ENCODE peak calls at places on chromosomes 16 and 17, in six cellular contexts. D, Z, V, U, C and Q are unnamed samples.

GRCh38 chr17:66420961-66421371 is 118.6 kb downstream of the PRKCA start:
- DNase-seq in Z (no peak), D (peak; percentile 91), C (no peak), V (peak; percentile 92), U (peak; percentile 29), Q (no peak)

GRCh38 chr16:13680021-13680672 is 239.8 kb upstream of the ERCC4 start:
- DNase-seq in C (no peak), U (peak; percentile 14), D (no peak), V (no peak), Z (no peak), Q (no peak)

GRCh38 chr16:63998-64913 is 8.2 kb downstream of the RHBDF1 start:
- DNase-seq in C (no peak), D (no peak), Z (no peak), U (no peak), V (no peak), Q (no peak)

GRCh38 chr17:31371511-31372097 is 19.9 kb upstream of the RAB11FIP4 start:
- DNase-seq in C (peak; percentile 52), V (peak; percentile 77), D (peak; percentile 54), Z (no peak), U (no peak), Q (no peak)

GRCh38 chr17:57906910-57907309 is 48.3 kb downstream of the CUEDC1 start:
- DNase-seq in Z (no peak), U (peak; percentile 48), C (no peak), D (no peak), V (no peak), Q (no peak)

GRCh38 chr16:54453863-54454262 is 167.3 kb upstream of the IRX3 start:
- DNase-seq in U (no peak), D (no peak), Z (no peak), V (no peak), C (no peak), Q (no peak)

GRCh38 chr16:57265850-57266530 is 18.5 kb downstream of the PLLP start:
- DNase-seq in C (peak; percentile 83), V (peak; percentile 64), Z (no peak), D (peak; percentile 61), U (no peak), Q (peak; percentile 81)

GRCh38 chr16:4615389-4616046 is 830 bp upstream of the UBALD1 start:
- DNase-seq in D (no peak), V (no peak), U (no peak), Z (peak; percentile 36), C (no peak), Q (peak; percentile 36)

GRCh38 chr16:54409982-54410381 is 123.4 kb upstream of the IRX3 start:
- DNase-seq in D (no peak), Z (no peak), V (no peak), U (no peak), C (no peak), Q (no peak)

GRCh38 chr17:82551779-82552457 is 32.4 kb downstream of the FOXK2 start:
- DNase-seq in U (peak; percentile 81), C (peak; percentile 81), Z (peak; percentile 91), V (peak; percentile 79), D (peak; percentile 62), Q (peak; percentile 69)

GRCh38 chr17:45292696-45293412 is 24.0 kb downstream of the MAP3K14 start:
- DNase-seq in V (no peak), C (no peak), D (no peak), Z (no peak), U (no peak), Q (no peak)

GRCh38 chr17:73338050-73338491 is 26.3 kb upstream of the CDC42EP4 start:
- DNase-seq in Z (no peak), D (peak; percentile 30), C (no peak), U (no peak), V (no peak), Q (no peak)

GRCh38 chr16:57592591-57593003 is 35.8 kb upstream of the ADGRG1 start:
- DNase-seq in V (no peak), U (no peak), D (no peak), C (no peak), Z (no peak), Q (no peak)

GRCh38 chr17:44911133-44912001 is 3.9 kb downstream of the GFAP start:
- DNase-seq in V (peak; percentile 55), D (no peak), Z (peak; percentile 56), U (peak; percentile 87), C (peak; percentile 36), Q (peak; percentile 58)

GRCh38 chr17:66405836-66406679 is 103.6 kb downstream of the PRKCA start:
- DNase-seq in D (no peak), C (peak; percentile 63), V (no peak), U (no peak), Z (no peak), Q (no peak)

GRCh38 chr16:10584956-10585561 is 4.7 kb upstream of the EMP2 start:
- DNase-seq in U (no peak), Z (no peak), C (no peak), D (peak; percentile 67), V (no peak), Q (no peak)

GRCh38 chr16:29675811-29676643 is 3.0 kb upstream of the QPRT start:
- DNase-seq in D (no peak), C (peak; percentile 18), U (peak; percentile 46), Z (peak; percentile 72), V (peak; percentile 53), Q (no peak)

GRCh38 chr16:66692341-66692740 is 4.2 kb downstream of the CMTM4 start:
- DNase-seq in V (no peak), D (no peak), C (no peak), U (no peak), Z (no peak), Q (no peak)

GRCh38 chr17:45236002-45236606 is 14.4 kb downstream of the FMNL1 start:
- DNase-seq in U (no peak), D (no peak), Z (no peak), C (no peak), V (no peak), Q (no peak)

GRCh38 chr16:84545114-84545737 is 40.8 kb upstream of the MEAK7 start:
- DNase-seq in V (no peak), Z (no peak), C (no peak), D (no peak), U (no peak), Q (no peak)

GRCh38 chr16:75323198-75323597 is 71.8 kb upstream of the BCAR1 start:
- DNase-seq in D (no peak), Z (no peak), C (no peak), U (no peak), V (no peak), Q (no peak)

GRCh38 chr16:66717112-66717675 is 20.7 kb upstream of the CMTM4 start:
- DNase-seq in V (peak; percentile 67), D (peak; percentile 86), Z (peak; percentile 47), U (peak; percentile 51), C (peak; percentile 16), Q (peak; percentile 27)

GRCh38 chr17:29177871-29178749 is 2.1 kb downstream of the MYO18A start:
- DNase-seq in D (no peak), Z (no peak), V (no peak), U (peak; percentile 61), C (no peak), Q (no peak)

GRCh38 chr17:74443516-74444296 is 11.8 kb downstream of the GPRC5C start:
- DNase-seq in D (no peak), Z (no peak), C (no peak), V (no peak), U (no peak), Q (no peak)
- H3K4me1 ChIP-seq in D (peaks cover 4% of the 10 kb centered on the region), Z (peaks cover 22% of the 10 kb centered on the region), C (no peaks in the 10 kb centered on the region), V (peaks cover 25% of the 10 kb centered on the region), U (peaks cover 17% of the 10 kb centered on the region), Q (peaks cover 74% of the 10 kb centered on the region)

GRCh38 chr17:54172096-54172495 is 349.4 kb downstream of the KIF2B start:
- DNase-seq in V (no peak), C (no peak), D (no peak), U (no peak), Z (no peak), Q (no peak)

GRCh38 chr17:54177606-54178308 is 355.0 kb downstream of the KIF2B start:
- DNase-seq in V (no peak), D (no peak), U (no peak), C (no peak), Z (no peak), Q (no peak)

DNA sequence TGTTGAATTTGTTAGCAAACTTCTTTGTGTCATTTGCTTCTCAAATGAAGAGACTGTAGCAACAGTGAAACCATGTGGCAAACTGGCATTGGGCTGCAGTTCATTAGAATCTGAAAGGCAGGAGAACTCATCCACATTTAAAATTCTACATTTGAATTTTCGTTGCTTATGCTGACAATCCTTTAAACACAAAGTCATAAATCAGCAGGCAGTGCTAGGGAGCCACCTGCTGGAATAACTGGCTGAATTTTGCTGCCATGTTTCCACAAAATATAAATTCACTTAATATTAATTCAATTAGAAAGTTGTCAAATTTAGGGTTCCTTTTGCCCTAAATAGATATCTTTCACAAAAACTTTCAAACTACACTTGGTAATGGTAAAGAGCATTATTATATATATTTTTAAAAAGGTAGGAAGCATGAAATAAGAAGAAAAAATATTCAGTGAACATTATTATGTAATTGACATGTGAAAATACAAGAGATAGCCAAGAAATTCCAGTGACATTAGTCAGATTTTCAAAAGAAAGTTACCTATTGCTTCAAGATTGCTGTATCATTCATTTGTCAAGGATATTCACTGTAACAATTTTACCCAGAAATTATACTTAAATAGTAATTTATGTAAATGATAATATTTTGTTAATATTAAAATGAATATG is 350.1 kb downstream of the KIF2B start:
- DNase-seq in V (peak; percentile 41), C (no peak), D (peak; percentile 0), U (peak; percentile 41), Z (peak; percentile 3), Q (no peak)
- TF ChIP-seq CTCF in V (peak; percentile 48), C (no peak), D (peak; percentile 42), U (peak; percentile 66), Z (peak; percentile 75), Q (peak; percentile 49)

DNA sequence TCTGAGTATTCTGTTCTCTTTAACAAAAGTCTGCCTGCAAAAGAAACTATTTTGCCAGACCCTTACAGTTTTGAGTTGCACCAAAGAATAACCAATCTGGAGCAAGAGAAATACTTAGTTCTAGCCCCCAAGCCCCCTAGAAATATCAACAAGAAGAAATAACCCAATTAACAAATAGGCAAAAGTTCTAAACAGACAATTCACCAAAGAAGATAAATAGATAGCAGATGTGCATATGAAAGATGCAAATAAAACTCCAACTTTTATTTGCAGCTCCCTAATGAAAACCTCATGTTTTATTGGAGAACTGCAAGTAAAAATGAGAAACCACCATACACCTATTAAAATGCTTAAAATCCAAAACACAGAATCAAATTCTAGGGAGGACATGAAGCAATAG is 1308.0 kb downstream of the CDH11 start:
- DNase-seq in V (no peak), Z (no peak), D (no peak), U (no peak), C (no peak), Q (no peak)
- H3K9me3 ChIP-seq in V (no peaks in the 10 kb centered on the region), Z (no peaks in the 10 kb centered on the region), D (no peaks in the 10 kb centered on the region), U (no peaks in the 10 kb centered on the region), C (no peaks in the 10 kb centered on the region), Q (no peaks in the 10 kb centered on the region)

DNA sequence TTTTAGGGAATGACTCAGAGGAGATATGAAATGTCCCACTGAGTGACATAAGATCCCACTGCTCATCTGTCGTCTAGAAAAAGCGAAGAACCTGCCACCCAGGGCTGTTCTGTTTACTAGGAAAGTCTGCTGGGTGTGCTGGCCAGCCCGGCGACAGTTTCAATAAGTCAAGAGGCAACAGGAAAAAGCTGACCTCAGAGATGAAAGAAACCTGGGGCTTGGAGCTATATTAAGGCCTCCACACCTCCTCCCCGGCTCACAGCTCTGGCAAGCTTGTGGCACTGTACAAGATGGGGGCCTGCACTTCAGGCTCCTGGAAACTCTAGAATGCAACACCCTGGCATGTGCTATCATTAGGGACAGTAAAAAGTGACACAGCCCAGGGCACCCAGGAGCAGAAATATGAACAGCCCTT is 10.6 kb downstream of the ZFHX3 start:
- DNase-seq in D (no peak), C (no peak), Z (no peak), V (no peak), U (no peak), Q (peak; percentile 49)
- H3K4me1 ChIP-seq in D (peaks cover 29% of the 10 kb centered on the region), C (no peaks in the 10 kb centered on the region), Z (peaks cover 6% of the 10 kb centered on the region), V (peaks cover 72% of the 10 kb centered on the region), U (peaks cover 55% of the 10 kb centered on the region), Q (peaks cover 73% of the 10 kb centered on the region)